ENCODE peak calls at places on chromosomes 1 and 21, in four cellular contexts. S is K562, J is GM12878, G is HepG2. V is an unnamed sample.
A peak's percentile ranks its signal among the peaks of the same experiment; 100 is the strongest.

GRCh38 chr21:41349607-41350390 is 12.0 kb upstream of the MX2 start:
- DNase-seq in S (no peak), G (no peak), J (no peak), V (no peak)

GRCh38 chr1:15224259-15224869 is 22.7 kb upstream of the FHAD1 start:
- DNase-seq in G (no peak), S (no peak), J (no peak), V (no peak)

GRCh38 chr1:184513421-184513820 is 126.6 kb downstream of the C1orf21 start:
- DNase-seq in G (no peak), J (no peak), S (no peak), V (no peak)

GRCh38 chr21:30209571-30209970 is 6.3 kb downstream of the CLDN8 start:
- DNase-seq in J (no peak), G (no peak), S (no peak), V (no peak)

GRCh38 chr1:94597701-94598100 is 56.1 kb upstream of the F3 start:
- DNase-seq in J (no peak), G (no peak), S (no peak), V (peak; percentile 20)

GRCh38 chr1:199122532-199123311 is 483.9 kb downstream of the PTPRC start:
- DNase-seq in G (no peak), S (no peak), J (no peak), V (no peak)

GRCh38 chr1:226650236-226650841 is 88.7 kb downstream of the ITPKB start:
- DNase-seq in S (peak; percentile 60), J (no peak), G (no peak), V (no peak)

GRCh38 chr1:51518033-51518729 is 885 bp downstream of the EPS15 start:
- DNase-seq in S (peak; percentile 87), J (peak; percentile 61), G (peak; percentile 73), V (peak; percentile 55)

GRCh38 chr1:154427173-154428139 is 22.3 kb downstream of the IL6R start:
- DNase-seq in G (peak; percentile 56), S (no peak), J (no peak), V (no peak)

GRCh38 chr1:15260418-15261154 is 13.6 kb downstream of the FHAD1 start:
- DNase-seq in S (peak; percentile 64), J (no peak), G (peak; percentile 89), V (peak; percentile 24)

GRCh38 chr21:29192999-29193563 is 62.6 kb downstream of the MAP3K7CL start:
- DNase-seq in S (no peak), G (no peak), J (no peak), V (no peak)

GRCh38 chr1:238061967-238062613 is 171.4 kb upstream of the ZP4 start:
- DNase-seq in S (no peak), G (no peak), J (no peak), V (no peak)

GRCh38 chr1:79633456-79633855 is 626.9 kb upstream of the ADGRL4 start:
- DNase-seq in G (no peak), J (no peak), S (no peak), V (no peak)

GRCh38 chr1:94819945-94820746 is at the start of gene SLC44A3:
- DNase-seq in S (no peak), J (no peak), G (peak; percentile 26), V (peak; percentile 82)

GRCh38 chr21:44557491-44558328 is 885 bp downstream of the KRTAP10-3 start:
- DNase-seq in S (no peak), J (no peak), G (no peak), V (peak; percentile 46)

GRCh38 chr1:171434717-171435346 is 50.5 kb upstream of the PRRC2C start:
- DNase-seq in S (no peak), G (no peak), J (no peak), V (no peak)

GRCh38 chr1:85244271-85245053 is 15.0 kb downstream of the C1orf52 start:
- DNase-seq in J (no peak), S (no peak), G (no peak), V (no peak)
- TF ChIP-seq CEBPB in J (no peak), S (no peak), G (no peak), V (no peak)

GRCh38 chr1:243921113-243921512 is 71.1 kb upstream of the AKT3 start:
- DNase-seq in G (no peak), S (no peak), J (no peak), V (no peak)
- TF ChIP-seq CREB1 in G (no peak), S (no peak), J (no peak), V (no peak)

GRCh38 chr1:93350322-93350721 is 4.6 kb downstream of the DR1 start:
- DNase-seq in S (no peak), J (no peak), G (no peak), V (no peak)
- TF ChIP-seq CEBPB in S (no peak), J (no peak), G (no peak), V (no peak)

GRCh38 chr1:204190212-204191211 is 5.8 kb downstream of the KISS1 start:
- DNase-seq in J (no peak), G (peak; percentile 60), S (peak; percentile 28), V (no peak)
- TF ChIP-seq CREB1 in J (no peak), G (no peak), S (no peak), V (no peak)